ENCODE peak calls at places on chromosomes 4 and X, in eight cellular contexts. A is BJ, D is tibial nerve, G is heart left ventricle, Z is psoas muscle, Q is breast epithelium, S is gastrocnemius medialis, H is GM06990. C is an unnamed sample.

GRCh38 chrX:12949927-12950656 is 24.8 kb upstream of the TMSB4X start:
- DNase-seq in H (peak), A (no peak), D (peak), G (peak), Z (peak), S (peak), Q (peak), C (peak)

GRCh38 chrX:55487143-55487542 is 2.5 kb downstream of the USP51 start:
- DNase-seq in S (no peak), Q (no peak), G (no peak), Z (no peak), H (no peak), A (no peak), D (no peak), C (no peak)

GRCh38 chr4:145840162-145840768 is 98.4 kb downstream of the ZNF827 start:
- DNase-seq in H (no peak), D (no peak), S (no peak), Z (no peak), A (no peak), G (no peak), Q (no peak), C (no peak)

GRCh38 chr4:15971068-15971801 is 8.3 kb upstream of the FGFBP2 start:
- DNase-seq in Z (no peak), Q (no peak), G (no peak), A (no peak), S (no peak), H (no peak), D (no peak), C (no peak)

GRCh38 chrX:15758140-15758539 is 20.1 kb downstream of the CA5B start:
- DNase-seq in D (no peak), Q (no peak), S (no peak), G (no peak), Z (no peak), H (no peak), A (no peak), C (no peak)

GRCh38 chr4:59091376-59092142 is 1981.4 kb upstream of the IGFBP7 start:
- DNase-seq in H (no peak), G (no peak), S (no peak), Z (peak), D (no peak), A (no peak), Q (no peak), C (no peak)

GRCh38 chrX:111365770-111366325 is 46.1 kb downstream of the DCX start:
- DNase-seq in A (no peak), Z (no peak), Q (no peak), H (no peak), G (no peak), S (no peak), D (no peak), C (no peak)

GRCh38 chrX:12197030-12197429 is 58.8 kb downstream of the FRMPD4 start:
- DNase-seq in G (no peak), D (no peak), Q (no peak), Z (no peak), A (no peak), H (no peak), S (no peak), C (no peak)

GRCh38 chr4:159791334-159791733 is 688.5 kb downstream of the RAPGEF2 start:
- DNase-seq in A (no peak), S (no peak), Z (no peak), Q (no peak), G (no peak), D (no peak), H (no peak), C (no peak)

GRCh38 chr4:188657365-188657764 is 518.1 kb downstream of the TRIML1 start:
- DNase-seq in H (no peak), S (no peak), Q (no peak), G (no peak), D (no peak), A (no peak), Z (no peak), C (no peak)

GRCh38 chrX:73913580-73913979 is 350.6 kb downstream of the CHIC1 start:
- DNase-seq in S (no peak), D (no peak), Q (no peak), Z (no peak), G (no peak), A (no peak), H (no peak), C (no peak)

GRCh38 chr4:77179512-77179911 is 22.5 kb downstream of the CCNG2 start:
- DNase-seq in Z (no peak), S (no peak), G (no peak), D (no peak), A (no peak), Q (no peak), H (no peak), C (no peak)

GRCh38 chr4:128775916-128776315 is 33.6 kb upstream of the JADE1 start:
- DNase-seq in Q (no peak), D (no peak), Z (no peak), G (no peak), S (no peak), H (no peak), A (no peak), C (no peak)

GRCh38 chrX:149472620-149473019 is 32.5 kb downstream of the IDS start:
- DNase-seq in Q (no peak), H (no peak), G (no peak), D (no peak), S (no peak), Z (no peak), A (no peak), C (no peak)

GRCh38 chrX:25601323-25601722 is 536.8 kb upstream of the MAGEB18 start:
- DNase-seq in G (no peak), A (no peak), Q (no peak), D (no peak), H (no peak), S (no peak), Z (no peak), C (no peak)

GRCh38 chrX:8897259-8897658 is 96.1 kb upstream of the FAM9A start:
- DNase-seq in A (no peak), G (no peak), D (no peak), Z (no peak), S (no peak), Q (no peak), H (no peak), C (no peak)

GRCh38 chr4:13547563-13548041 is 3.3 kb upstream of the NKX3-2 start:
- DNase-seq in A (no peak), H (no peak), G (no peak), Q (no peak), Z (no peak), D (no peak), S (no peak), C (no peak)

GRCh38 chr4:147447820-147448219 is 33.1 kb upstream of the EDNRA start:
- DNase-seq in Z (no peak), Q (no peak), D (no peak), H (no peak), G (no peak), A (no peak), S (no peak), C (no peak)

GRCh38 chrX:54043696-54044125 is 562 bp downstream of the PHF8 start:
- DNase-seq in A (no peak), Z (no peak), D (no peak), H (no peak), G (peak), Q (peak), S (peak), C (no peak)

GRCh38 chrX:150889131-150889530 is 9.3 kb downstream of the CD99L2 start:
- DNase-seq in D (no peak), Z (no peak), A (no peak), S (no peak), G (no peak), Q (no peak), H (no peak), C (peak)

GRCh38 chr4:95129708-95130343 is 372.1 kb downstream of the BMPR1B start:
- DNase-seq in Z (no peak), A (peak), Q (no peak), S (peak), H (no peak), G (peak), D (peak), C (peak)

GRCh38 chr4:2832981-2833670 is 10.5 kb upstream of the ADD1 start:
- DNase-seq in A (no peak), D (peak), S (no peak), Q (no peak), G (no peak), H (no peak), Z (peak), C (no peak)

GRCh38 chr4:81635747-81636146 is 164.0 kb upstream of the RASGEF1B start:
- DNase-seq in D (peak), G (no peak), H (peak), Z (no peak), S (peak), Q (no peak), A (no peak), C (peak)

GRCh38 chrX:252421-253291 is 28.5 kb upstream of the PLCXD1 start:
- DNase-seq in Q (no peak), D (no peak), S (no peak), A (no peak), H (no peak), G (no peak), Z (no peak), C (no peak)

GRCh38 chr4:177374966-177375365 is 65.3 kb downstream of the NEIL3 start:
- DNase-seq in D (no peak), G (no peak), H (no peak), A (no peak), Q (no peak), Z (no peak), S (no peak), C (no peak)

GRCh38 chr4:25065451-25065850 is 34.7 kb upstream of the LGI2 start:
- DNase-seq in H (no peak), S (no peak), D (no peak), Q (no peak), G (no peak), Z (no peak), A (no peak), C (no peak)

GRCh38 chr4:2071252-2071911 is 12.3 kb downstream of the NAT8L start:
- DNase-seq in Z (peak), D (no peak), Q (no peak), A (no peak), H (no peak), G (peak), S (no peak), C (no peak)

GRCh38 chrX:130282151-130282550 is 13.5 kb upstream of the ZNF280C start:
- DNase-seq in A (no peak), Z (no peak), H (no peak), D (no peak), Q (no peak), G (no peak), S (no peak), C (no peak)

GRCh38 chr4:54227261-54228063 is 1.6 kb upstream of the PDGFRA start:
- DNase-seq in H (peak), D (no peak), Z (no peak), A (no peak), Q (no peak), S (no peak), G (no peak), C (peak)

GRCh38 chrX:40474205-40474626 is 106.6 kb upstream of the ATP6AP2 start:
- DNase-seq in Z (no peak), A (no peak), H (no peak), Q (peak), G (peak), S (no peak), D (no peak), C (no peak)

DNA sequence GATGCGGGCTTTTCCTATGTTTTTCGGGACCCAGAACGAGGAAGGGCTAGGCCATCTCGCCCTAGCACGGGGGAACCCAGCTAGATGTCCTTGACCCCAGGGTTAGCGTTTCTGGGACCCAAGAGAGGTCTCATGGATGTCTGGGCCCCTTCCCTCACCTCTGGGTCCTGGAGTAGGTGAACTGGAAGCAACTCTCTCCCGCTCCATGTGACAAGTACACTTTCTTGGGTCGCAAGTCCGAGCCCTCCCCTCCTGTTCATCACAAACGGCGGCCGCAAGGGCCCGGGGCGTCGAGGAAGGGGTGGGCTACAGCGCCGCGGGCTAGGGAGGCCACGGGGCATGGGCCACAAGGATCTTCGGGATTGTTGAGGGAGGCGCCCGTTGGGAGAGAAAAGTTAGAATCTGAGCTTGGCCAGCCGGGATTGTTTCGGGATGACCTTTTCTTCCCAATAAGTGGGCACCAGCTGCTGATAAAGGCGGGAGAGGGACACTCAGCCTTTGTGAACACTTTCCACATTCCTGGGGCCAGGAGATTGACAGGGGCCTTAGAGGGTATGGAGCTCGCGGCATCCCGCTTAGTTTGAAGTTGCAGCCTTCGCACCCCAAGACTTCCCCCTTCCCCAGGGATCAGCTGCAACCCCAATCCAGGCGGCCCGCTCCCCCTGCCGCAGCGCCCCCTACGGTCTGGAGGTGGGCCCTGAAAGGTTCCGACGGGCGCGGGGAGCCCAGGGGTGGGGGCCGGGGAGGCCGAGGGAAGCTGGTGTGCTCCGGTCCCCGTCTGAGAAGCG is 137.0 kb upstream of the ZIC3 start:
- DNase-seq in S (no peak), Z (no peak), A (no peak), D (no peak), H (no peak), Q (no peak), G (no peak), C (no peak)
- H3K4me3 ChIP-seq in S (peak), Z (peak), A (no peak), D (peak), H (no peak), Q (peak), G (peak), C (no peak)

GRCh38 chr4:116953947-116954346 is 131.4 kb downstream of the TRAM1L1 start:
- DNase-seq in H (no peak), Z (no peak), A (no peak), G (no peak), S (no peak), D (no peak), Q (no peak), C (no peak)
- TF ChIP-seq CTCF in H (no peak), Z (no peak), A (no peak), G (no peak), S (no peak), D (no peak), Q (no peak), C (no peak)

DNA sequence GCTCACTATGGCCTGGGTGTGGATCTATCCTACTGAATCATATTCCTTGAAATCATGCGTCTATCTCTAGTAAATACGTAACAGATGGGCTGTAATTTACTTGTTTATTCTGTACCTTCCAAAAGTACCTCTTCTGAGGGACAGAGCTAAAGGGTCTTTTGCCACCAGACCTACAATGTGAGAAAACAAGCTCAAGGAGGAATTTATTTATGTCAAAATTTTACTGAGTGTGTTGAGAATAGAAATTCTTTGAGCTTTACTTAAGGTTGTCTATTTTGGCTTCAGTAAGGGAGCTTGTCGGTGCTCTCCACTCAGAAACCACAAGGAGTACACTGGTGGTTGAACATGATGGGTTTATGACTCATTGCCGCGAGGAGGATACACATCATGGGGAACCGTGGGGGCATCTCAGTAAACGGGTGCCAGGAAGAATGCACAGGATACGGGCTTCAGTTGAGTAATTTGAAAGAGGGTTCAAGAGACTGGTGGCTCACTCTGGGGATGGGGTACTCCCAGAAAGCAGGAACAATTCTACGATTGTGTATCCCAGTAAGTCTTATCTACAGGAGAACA is 3.0 kb downstream of the ANK2 start:
- DNase-seq in D (no peak), Z (no peak), S (no peak), H (peak), G (no peak), Q (no peak), A (no peak), C (no peak)
- H3K4me3 ChIP-seq in D (no peak), Z (no peak), S (no peak), H (no peak), G (no peak), Q (no peak), A (no peak), C (no peak)

DNA sequence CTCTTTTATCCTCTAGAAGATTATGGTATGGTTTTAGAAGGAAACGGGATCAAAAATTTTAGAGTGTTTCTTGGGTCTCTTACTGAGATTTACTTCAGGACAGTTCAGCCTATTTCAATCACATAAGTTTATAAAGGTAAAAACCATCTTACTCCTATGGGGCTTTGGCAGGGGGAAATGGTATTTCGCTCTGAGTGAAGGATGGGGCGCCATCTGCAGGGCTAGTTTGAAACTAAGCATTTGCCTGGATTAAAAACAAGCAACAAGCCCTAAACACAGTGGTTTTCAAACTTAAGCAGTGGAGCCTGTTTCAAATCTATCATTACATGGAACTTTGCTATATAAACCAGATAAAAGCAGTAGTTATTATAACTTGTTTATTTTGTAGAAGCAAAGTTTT is 361.5 kb upstream of the FMR1 start:
- DNase-seq in D (no peak), H (no peak), Z (no peak), G (no peak), S (no peak), A (no peak), Q (no peak), C (no peak)
- TF ChIP-seq CTCF in D (no peak), H (no peak), Z (no peak), G (peak), S (no peak), A (no peak), Q (no peak), C (no peak)

DNA sequence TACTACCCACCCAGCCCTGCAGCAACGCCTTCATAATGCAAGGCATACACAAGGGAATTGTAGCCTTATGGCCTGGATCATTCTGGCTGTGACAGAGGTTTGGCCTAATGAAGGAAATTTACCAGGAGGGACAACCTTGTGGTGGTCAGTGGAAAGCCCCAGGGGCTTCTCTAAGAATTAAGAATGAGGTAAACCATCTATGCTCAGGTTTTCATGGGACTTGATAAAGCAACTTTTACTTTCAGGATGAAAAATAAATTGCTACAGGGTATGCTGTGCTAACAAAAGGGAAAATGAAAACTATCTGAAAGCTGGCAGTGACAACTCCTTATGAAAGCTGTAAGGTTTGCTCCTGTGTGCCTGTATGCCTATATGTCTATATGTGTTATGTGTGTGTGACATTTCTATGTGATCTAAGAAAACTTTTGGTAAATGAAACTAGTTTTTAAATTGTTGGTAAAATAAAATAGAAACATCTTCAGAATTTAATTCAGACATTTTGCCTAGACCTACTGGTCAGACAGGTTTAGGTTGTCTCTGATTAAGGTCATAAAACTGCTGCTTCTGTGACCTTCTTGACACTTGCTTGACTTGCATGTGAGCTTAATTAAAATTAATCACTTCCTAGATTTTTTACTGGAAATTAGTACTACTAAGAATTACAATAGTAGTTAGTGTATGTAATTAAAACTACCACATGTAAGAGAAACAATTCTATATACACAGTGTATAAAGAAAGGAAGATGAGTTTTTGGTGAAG is 19.9 kb upstream of the TXK start:
- DNase-seq in Z (no peak), G (no peak), Q (no peak), S (no peak), H (no peak), D (no peak), A (no peak), C (no peak)
- H3K4me3 ChIP-seq in Z (no peak), G (no peak), Q (no peak), S (no peak), H (no peak), D (no peak), A (no peak), C (no peak)

DNA sequence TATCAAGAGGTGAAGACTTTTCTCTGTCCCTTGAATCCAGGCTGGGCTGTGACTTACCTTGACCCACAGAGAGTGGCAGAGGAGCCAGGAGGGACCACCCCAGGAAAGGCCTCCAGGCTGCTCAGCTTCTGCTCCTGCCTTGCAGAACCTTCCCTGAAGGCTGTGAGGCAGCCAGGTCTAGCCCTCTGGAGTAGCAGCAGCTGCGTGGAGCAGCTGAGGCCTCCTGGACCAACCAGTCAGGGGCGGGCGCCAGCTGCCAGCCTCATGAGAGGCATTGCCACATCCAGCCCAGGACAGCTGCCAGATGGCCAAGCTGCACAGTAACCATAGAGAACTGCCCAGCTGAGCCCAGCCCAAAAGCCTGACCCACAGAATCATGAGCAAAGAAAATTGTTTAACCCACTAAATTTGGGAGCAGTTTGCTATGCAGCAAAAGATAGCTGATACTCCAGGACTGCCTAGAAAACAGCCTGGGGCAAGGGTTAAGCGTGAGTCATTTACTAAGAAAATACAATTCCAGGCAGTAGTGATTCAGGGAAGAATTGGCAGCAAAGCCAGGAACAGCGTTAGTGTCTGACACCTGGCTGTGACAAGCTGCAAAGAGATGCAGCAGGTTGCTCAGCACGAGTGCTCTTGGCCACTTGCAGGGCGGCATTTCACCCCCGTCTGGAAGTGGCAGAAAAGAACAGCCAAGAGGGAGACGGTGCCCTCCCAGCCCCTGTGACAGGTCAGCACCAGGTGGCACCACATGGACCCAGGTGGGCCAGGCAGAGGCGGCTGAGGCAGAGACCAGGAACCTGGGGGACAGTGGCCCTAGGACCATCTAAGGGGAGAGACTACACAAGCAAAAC is 14.7 kb upstream of the PDE6B start:
- DNase-seq in S (no peak), G (no peak), A (no peak), Z (no peak), Q (no peak), D (no peak), H (no peak), C (peak)
- TF ChIP-seq CTCF in S (no peak), G (no peak), A (no peak), Z (no peak), Q (no peak), D (no peak), H (no peak), C (no peak)

C was measured in lower leg skin.